ENCODE peak calls at places on chromosome 11, in five cellular contexts. One of them, this sample, is unnamed.

GRCh38 chr11:131977231-131977630 is 606.8 kb downstream of the NTM start:
- DNase-seq in fibroblast of lung: no peak
- DNase-seq in H9: peak
- DNase-seq in fibroblast of the aortic adventitia: peak
- DNase-seq in H1: no peak
- DNase-seq in this sample: peak

GRCh38 chr11:134450186-134450585 is 38.1 kb upstream of the B3GAT1 start:
- DNase-seq in fibroblast of lung: no peak
- DNase-seq in H9: no peak
- DNase-seq in fibroblast of the aortic adventitia: no peak
- DNase-seq in H1: no peak
- DNase-seq in this sample: no peak

GRCh38 chr11:39346043-39346442 is 2113.4 kb downstream of the LRRC4C start:
- DNase-seq in fibroblast of lung: no peak
- DNase-seq in H9: no peak
- DNase-seq in fibroblast of the aortic adventitia: no peak
- DNase-seq in H1: no peak
- DNase-seq in this sample: no peak

GRCh38 chr11:64516226-64516625 is 74.8 kb upstream of the SLC22A12 start:
- DNase-seq in fibroblast of lung: no peak
- DNase-seq in H9: peak
- DNase-seq in fibroblast of the aortic adventitia: no peak
- DNase-seq in H1: no peak
- DNase-seq in this sample: peak

GRCh38 chr11:103699656-103700055 is 336.8 kb upstream of the DDI1 start:
- DNase-seq in fibroblast of lung: no peak
- DNase-seq in H9: no peak
- DNase-seq in fibroblast of the aortic adventitia: no peak
- DNase-seq in H1: no peak
- DNase-seq in this sample: no peak

GRCh38 chr11:70226967-70227366 is 23.9 kb downstream of the FADD start:
- DNase-seq in fibroblast of lung: no peak
- DNase-seq in H9: peak
- DNase-seq in fibroblast of the aortic adventitia: no peak
- DNase-seq in H1: no peak
- DNase-seq in this sample: peak

GRCh38 chr11:129871914-129872313 is 23.5 kb downstream of the NFRKB start:
- DNase-seq in fibroblast of lung: no peak
- DNase-seq in H9: no peak
- DNase-seq in fibroblast of the aortic adventitia: no peak
- DNase-seq in H1: no peak
- DNase-seq in this sample: no peak

GRCh38 chr11:112526699-112527410 is 266.2 kb upstream of the PLET1 start:
- DNase-seq in fibroblast of lung: no peak
- DNase-seq in H9: no peak
- DNase-seq in fibroblast of the aortic adventitia: peak
- DNase-seq in H1: no peak
- DNase-seq in this sample: peak

GRCh38 chr11:8642226-8642625 is 40.2 kb downstream of the TRIM66 start:
- DNase-seq in fibroblast of lung: peak
- DNase-seq in H9: no peak
- DNase-seq in fibroblast of the aortic adventitia: no peak
- DNase-seq in H1: no peak
- DNase-seq in this sample: no peak

GRCh38 chr11:7307836-7308235 is 56.1 kb downstream of the SYT9 start:
- DNase-seq in fibroblast of lung: no peak
- DNase-seq in H9: no peak
- DNase-seq in fibroblast of the aortic adventitia: no peak
- DNase-seq in H1: no peak
- DNase-seq in this sample: no peak

GRCh38 chr11:29063630-29064361 is 953.0 kb downstream of the KCNA4 start:
- DNase-seq in fibroblast of lung: peak
- DNase-seq in H9: no peak
- DNase-seq in fibroblast of the aortic adventitia: peak
- DNase-seq in H1: no peak
- DNase-seq in this sample: no peak

GRCh38 chr11:73230931-73231330 is 12.8 kb downstream of the P2RY2 start:
- DNase-seq in fibroblast of lung: no peak
- DNase-seq in H9: no peak
- DNase-seq in fibroblast of the aortic adventitia: no peak
- DNase-seq in H1: no peak
- DNase-seq in this sample: no peak

GRCh38 chr11:129373489-129373953 is 2.1 kb upstream of the BARX2 start:
- DNase-seq in fibroblast of lung: peak
- DNase-seq in H9: no peak
- DNase-seq in fibroblast of the aortic adventitia: no peak
- DNase-seq in H1: no peak
- DNase-seq in this sample: no peak

GRCh38 chr11:85619497-85619896 is 7.6 kb downstream of the DLG2 start:
- DNase-seq in fibroblast of lung: no peak
- DNase-seq in H9: no peak
- DNase-seq in fibroblast of the aortic adventitia: no peak
- DNase-seq in H1: no peak
- DNase-seq in this sample: peak

GRCh38 chr11:118661425-118662301 is 17.8 kb downstream of the TREH start:
- DNase-seq in fibroblast of lung: no peak
- DNase-seq in H9: peak
- DNase-seq in fibroblast of the aortic adventitia: no peak
- DNase-seq in H1: no peak
- DNase-seq in this sample: no peak

GRCh38 chr11:131773626-131774025 is 403.2 kb downstream of the NTM start:
- DNase-seq in fibroblast of lung: peak
- DNase-seq in H9: no peak
- DNase-seq in fibroblast of the aortic adventitia: peak
- DNase-seq in H1: no peak
- DNase-seq in this sample: no peak

GRCh38 chr11:46555269-46556054 is 38.4 kb downstream of the AMBRA1 start:
- DNase-seq in fibroblast of lung: peak
- DNase-seq in H9: no peak
- DNase-seq in fibroblast of the aortic adventitia: peak
- DNase-seq in H1: no peak
- DNase-seq in this sample: no peak

GRCh38 chr11:72353861-72354260 is 80.5 kb downstream of the CLPB start:
- DNase-seq in fibroblast of lung: peak
- DNase-seq in H9: no peak
- DNase-seq in fibroblast of the aortic adventitia: no peak
- DNase-seq in H1: no peak
- DNase-seq in this sample: peak

GRCh38 chr11:57324154-57324885 is 432 bp downstream of the TNKS1BP1 start:
- DNase-seq in fibroblast of lung: peak
- DNase-seq in H9: peak
- DNase-seq in fibroblast of the aortic adventitia: peak
- DNase-seq in H1: no peak
- DNase-seq in this sample: peak

GRCh38 chr11:86589204-86589603 is 83.2 kb downstream of the ME3 start:
- DNase-seq in fibroblast of lung: no peak
- DNase-seq in H9: no peak
- DNase-seq in fibroblast of the aortic adventitia: no peak
- DNase-seq in H1: no peak
- DNase-seq in this sample: no peak

GRCh38 chr11:115990004-115990447 is 485.8 kb upstream of the CADM1 start:
- DNase-seq in fibroblast of lung: no peak
- DNase-seq in H9: peak
- DNase-seq in fibroblast of the aortic adventitia: no peak
- DNase-seq in H1: no peak
- DNase-seq in this sample: no peak

GRCh38 chr11:14270690-14271542 is 88.1 kb downstream of the RRAS2 start:
- DNase-seq in fibroblast of lung: no peak
- DNase-seq in H9: no peak
- DNase-seq in fibroblast of the aortic adventitia: no peak
- DNase-seq in H1: no peak
- DNase-seq in this sample: no peak

GRCh38 chr11:122267602-122268001 is 151.6 kb upstream of the BLID start:
- DNase-seq in fibroblast of lung: peak
- DNase-seq in H9: no peak
- DNase-seq in fibroblast of the aortic adventitia: peak
- DNase-seq in H1: no peak
- DNase-seq in this sample: peak

GRCh38 chr11:62721994-62722393 is 5.3 kb downstream of the HNRNPUL2 start:
- DNase-seq in fibroblast of lung: no peak
- DNase-seq in H9: no peak
- DNase-seq in fibroblast of the aortic adventitia: peak
- DNase-seq in H1: no peak
- DNase-seq in this sample: no peak

GRCh38 chr11:102177974-102178631 is 67.9 kb downstream of the YAP1 start:
- DNase-seq in fibroblast of lung: peak
- DNase-seq in H9: no peak
- DNase-seq in fibroblast of the aortic adventitia: peak
- DNase-seq in H1: no peak
- DNase-seq in this sample: peak

GRCh38 chr11:115322553-115323203 is 181.5 kb downstream of the CADM1 start:
- DNase-seq in fibroblast of lung: no peak
- DNase-seq in H9: no peak
- DNase-seq in fibroblast of the aortic adventitia: no peak
- DNase-seq in H1: no peak
- DNase-seq in this sample: no peak

GRCh38 chr11:76752321-76753175 is 30.6 kb upstream of the TSKU start:
- DNase-seq in fibroblast of lung: peak
- DNase-seq in H9: no peak
- DNase-seq in fibroblast of the aortic adventitia: peak
- DNase-seq in H1: no peak
- DNase-seq in this sample: peak

GRCh38 chr11:1336836-1337646 is 27.6 kb upstream of the TOLLIP start:
- DNase-seq in fibroblast of lung: no peak
- DNase-seq in H9: no peak
- DNase-seq in fibroblast of the aortic adventitia: no peak
- DNase-seq in H1: no peak
- DNase-seq in this sample: no peak

GRCh38 chr11:31240340-31240904 is 129.1 kb downstream of the DCDC1 start:
- DNase-seq in fibroblast of lung: peak
- DNase-seq in H9: peak
- DNase-seq in fibroblast of the aortic adventitia: peak
- DNase-seq in H1: no peak
- DNase-seq in this sample: peak

GRCh38 chr11:121894581-121894980 is 221.4 kb downstream of the BLID start:
- DNase-seq in fibroblast of lung: no peak
- DNase-seq in H9: no peak
- DNase-seq in fibroblast of the aortic adventitia: no peak
- DNase-seq in H1: no peak
- DNase-seq in this sample: peak

GRCh38 chr11:126421243-126421642 is 65.8 kb downstream of the ST3GAL4 start:
- DNase-seq in fibroblast of lung: no peak
- DNase-seq in H9: no peak
- DNase-seq in fibroblast of the aortic adventitia: no peak
- DNase-seq in H1: no peak
- DNase-seq in this sample: no peak

GRCh38 chr11:1162498-1163311 is 5.0 kb downstream of the MUC5AC start:
- DNase-seq in fibroblast of lung: no peak
- DNase-seq in H9: no peak
- DNase-seq in fibroblast of the aortic adventitia: no peak
- DNase-seq in H1: no peak
- DNase-seq in this sample: no peak

GRCh38 chr11:27509953-27510352 is 3.4 kb upstream of the LIN7C start:
- DNase-seq in fibroblast of lung: no peak
- DNase-seq in H9: no peak
- DNase-seq in fibroblast of the aortic adventitia: no peak
- DNase-seq in H1: no peak
- DNase-seq in this sample: no peak
- TF ChIP-seq CTCF in fibroblast of lung: no peak
- TF ChIP-seq CTCF in H9: no peak
- TF ChIP-seq CTCF in fibroblast of the aortic adventitia: no peak
- TF ChIP-seq CTCF in H1: no peak
- TF ChIP-seq CTCF in this sample: no peak

DNA sequence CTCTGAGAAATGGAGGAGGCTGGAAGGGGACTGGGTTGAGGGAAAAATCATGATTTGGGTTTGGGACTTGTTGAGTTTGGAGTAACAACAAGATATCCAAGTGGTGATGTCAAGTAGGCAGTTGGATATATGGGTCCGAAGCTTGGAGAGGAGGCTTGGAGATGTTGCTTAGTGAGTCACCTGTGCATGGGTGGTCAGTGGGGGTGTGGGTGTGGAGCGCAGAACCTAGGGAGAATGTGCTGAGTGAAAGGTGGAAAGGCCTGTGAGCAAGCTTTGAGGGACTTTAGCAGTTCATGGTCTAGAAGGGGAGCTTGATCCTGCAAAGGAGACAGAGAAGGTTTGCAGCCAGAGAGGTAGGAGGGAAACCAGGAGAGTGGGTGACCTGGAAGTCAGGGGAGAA is 38.2 kb downstream of the PRDM11 start:
- DNase-seq in fibroblast of lung: no peak
- DNase-seq in H9: no peak
- DNase-seq in fibroblast of the aortic adventitia: no peak
- DNase-seq in H1: no peak
- DNase-seq in this sample: no peak
- TF ChIP-seq CTCF in fibroblast of lung: no peak
- TF ChIP-seq CTCF in H9: no peak
- TF ChIP-seq CTCF in fibroblast of the aortic adventitia: no peak
- TF ChIP-seq CTCF in H1: no peak
- TF ChIP-seq CTCF in this sample: no peak

GRCh38 chr11:67584205-67584880 is 731 bp downstream of the GSTP1 start:
- DNase-seq in fibroblast of lung: peak
- DNase-seq in H9: no peak
- DNase-seq in fibroblast of the aortic adventitia: peak
- DNase-seq in H1: no peak
- DNase-seq in this sample: peak

GRCh38 chr11:67581469-67581868 is 2.1 kb upstream of the GSTP1 start:
- DNase-seq in fibroblast of lung: no peak
- DNase-seq in H9: peak
- DNase-seq in fibroblast of the aortic adventitia: no peak
- DNase-seq in H1: no peak
- DNase-seq in this sample: no peak

GRCh38 chr11:67582026-67582425 is 1.6 kb upstream of the GSTP1 start:
- DNase-seq in fibroblast of lung: no peak
- DNase-seq in H9: no peak
- DNase-seq in fibroblast of the aortic adventitia: no peak
- DNase-seq in H1: no peak
- DNase-seq in this sample: no peak

GRCh38 chr11:67584881-67585873 is 1.6 kb downstream of the GSTP1 start:
- DNase-seq in fibroblast of lung: no peak
- DNase-seq in H9: no peak
- DNase-seq in fibroblast of the aortic adventitia: peak
- DNase-seq in H1: no peak
- DNase-seq in this sample: no peak

GRCh38 chr11:67583319-67584204 is at the start of gene GSTP1:
- DNase-seq in fibroblast of lung: peak
- DNase-seq in H9: peak
- DNase-seq in fibroblast of the aortic adventitia: peak
- DNase-seq in H1: peak
- DNase-seq in this sample: peak
- TF ChIP-seq CTCF in fibroblast of lung: peak
- TF ChIP-seq CTCF in H9: peak
- TF ChIP-seq CTCF in fibroblast of the aortic adventitia: peak
- TF ChIP-seq CTCF in H1: peak
- TF ChIP-seq CTCF in this sample: peak

DNA sequence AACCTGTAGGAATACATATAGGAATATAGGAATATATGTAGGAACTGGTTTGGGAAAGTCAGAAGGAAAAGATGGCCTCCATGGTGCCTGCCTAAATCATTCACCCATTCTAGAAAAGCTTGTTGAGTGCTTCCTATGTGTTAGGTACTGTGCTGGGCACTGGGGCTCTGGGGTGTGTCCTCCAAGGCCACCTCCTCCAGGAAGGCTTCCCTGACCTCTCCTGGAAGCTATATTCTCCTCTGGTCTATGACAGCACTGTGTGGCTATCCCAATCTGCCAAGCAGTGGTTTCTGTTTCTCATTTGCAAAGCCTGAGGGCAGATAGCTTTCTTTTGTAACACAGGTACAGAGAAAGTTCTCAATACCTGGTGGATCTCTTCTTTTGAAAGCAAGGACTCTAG is 30.2 kb downstream of the IRAG1 start:
- DNase-seq in fibroblast of lung: no peak
- DNase-seq in H9: no peak
- DNase-seq in fibroblast of the aortic adventitia: no peak
- DNase-seq in H1: no peak
- DNase-seq in this sample: no peak
- TF ChIP-seq CTCF in fibroblast of lung: no peak
- TF ChIP-seq CTCF in H9: no peak
- TF ChIP-seq CTCF in fibroblast of the aortic adventitia: no peak
- TF ChIP-seq CTCF in H1: no peak
- TF ChIP-seq CTCF in this sample: no peak

This sample was measured in MCF 10A.